ENCODE peak calls at places on chromosomes 7 and 10, in five cellular contexts. E, X, L, K and G are unnamed samples. For H3K27me3, the result is how much of the 10 kb centered on the place peaks cover.

GRCh38 chr10:131168238-131168875 is 143.2 kb downstream of the TCERG1L start:
- ATAC-seq in E (no peak), X (no peak), L (no peak), K (no peak), G (no peak)

GRCh38 chr10:34551295-34551694 is 263.8 kb downstream of the PARD3 start:
- ATAC-seq in E (no peak), X (no peak), L (no peak), K (no peak), G (no peak)

GRCh38 chr10:63919576-63920279 is 398.5 kb downstream of the REEP3 start:
- ATAC-seq in E (no peak), X (no peak), L (no peak), K (peak), G (no peak)

GRCh38 chr7:112185005-112185834 is 21.0 kb downstream of the DOCK4 start:
- ATAC-seq in E (no peak), X (no peak), L (peak), K (no peak), G (no peak)

GRCh38 chr10:4820804-4821401 is 5.1 kb upstream of the AKR1E2 start:
- ATAC-seq in E (no peak), X (peak), L (peak), K (peak), G (peak)

GRCh38 chr10:91562839-91563581 is 69.9 kb downstream of the PPP1R3C start:
- ATAC-seq in E (no peak), X (no peak), L (no peak), K (no peak), G (peak)

GRCh38 chr10:11684717-11685645 is 57.2 kb upstream of the ECHDC3 start:
- ATAC-seq in E (peak), X (peak), L (peak), K (peak), G (peak)

GRCh38 chr7:128408709-128409434 is 910 bp downstream of the IMPDH1 start:
- ATAC-seq in E (no peak), X (no peak), L (no peak), K (no peak), G (no peak)

GRCh38 chr10:33321516-33321915 is 13.0 kb downstream of the NRP1 start:
- ATAC-seq in E (no peak), X (peak), L (no peak), K (no peak), G (peak)

GRCh38 chr7:131921016-131921415 is 364.6 kb upstream of the PODXL start:
- ATAC-seq in E (no peak), X (no peak), L (no peak), K (no peak), G (no peak)

GRCh38 chr10:101110856-101111523 is 20.1 kb upstream of the TLX1 start:
- ATAC-seq in E (no peak), X (no peak), L (no peak), K (no peak), G (no peak)

GRCh38 chr7:21868647-21868896 is 77.1 kb downstream of the CDCA7L start:
- ATAC-seq in E (no peak), X (no peak), L (no peak), K (no peak), G (no peak)
- H3K4me3 ChIP-seq in E (no peak), X (no peak), L (no peak), K (no peak), G (no peak)

DNA sequence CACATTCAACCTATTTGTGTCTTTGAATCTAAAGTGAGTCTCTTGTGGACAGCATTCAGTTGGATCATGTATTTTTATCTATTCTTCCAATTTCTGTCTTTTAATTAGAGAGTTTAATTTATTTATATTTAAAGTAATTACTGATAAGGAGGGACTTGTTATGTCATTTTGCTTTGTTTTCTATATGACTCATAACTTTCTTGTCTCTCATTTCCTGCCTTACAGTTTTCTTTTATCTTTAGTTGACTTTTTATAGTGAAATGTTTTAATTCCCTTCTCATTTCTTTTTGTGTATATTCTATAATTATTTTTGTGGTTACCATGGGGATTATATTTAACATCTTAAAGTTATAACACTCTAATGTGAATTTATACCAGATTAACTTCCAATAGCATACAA is 7.3 kb upstream of the ZNF518A start:
- ATAC-seq in E (no peak), X (no peak), L (no peak), K (no peak), G (no peak)
- H3K27me3 ChIP-seq in E (under half), X (under half), L (under half), K (half or more), G (half or more)

DNA sequence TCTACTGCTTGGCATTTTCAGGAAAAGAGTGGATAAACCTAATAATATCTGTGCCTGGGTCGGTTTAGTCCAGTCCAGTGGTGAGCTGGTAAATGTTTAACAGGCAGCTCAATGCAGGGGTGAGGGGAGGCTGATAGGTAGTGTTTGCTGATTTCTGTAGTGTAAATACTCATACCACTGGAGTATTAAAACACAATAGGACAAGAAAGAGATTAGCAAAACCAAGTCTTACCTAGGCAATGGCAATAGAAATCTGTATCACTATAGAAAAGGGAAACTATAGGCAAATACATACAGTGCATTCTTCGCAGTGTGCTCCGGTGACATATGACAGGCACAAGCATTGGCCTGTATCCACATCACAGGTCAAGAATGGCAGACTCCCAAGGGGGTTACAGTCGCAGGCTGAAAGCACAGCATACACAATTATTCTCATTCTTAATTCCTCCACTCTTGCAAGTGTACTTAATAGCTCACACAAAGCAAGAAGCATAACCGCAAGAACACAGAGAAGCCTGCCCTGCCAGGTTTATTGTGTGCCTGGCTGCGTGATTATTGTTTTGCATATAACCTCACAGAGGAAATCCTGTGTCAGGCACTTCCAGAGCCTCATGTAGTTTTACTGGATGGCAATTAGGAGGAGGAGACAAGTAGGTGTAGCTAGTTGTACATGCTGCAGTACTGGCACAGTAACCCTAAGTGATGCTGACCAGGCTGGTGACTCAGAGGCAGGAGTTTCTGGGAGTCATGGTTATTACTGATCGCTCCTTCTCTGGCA is 35.0 kb downstream of the LAMB4 start:
- ATAC-seq in E (peak), X (peak), L (peak), K (peak), G (peak)
- H3K4me3 ChIP-seq in E (no peak), X (no peak), L (no peak), K (no peak), G (no peak)

GRCh38 chr7:137717811-137718271 is 128.9 kb downstream of the DGKI start:
- ATAC-seq in E (no peak), X (no peak), L (peak), K (no peak), G (no peak)

GRCh38 chr7:137718360-137718759 is 128.4 kb downstream of the DGKI start:
- ATAC-seq in E (no peak), X (no peak), L (no peak), K (no peak), G (no peak)

GRCh38 chr7:137715546-137715945 is 131.2 kb downstream of the DGKI start:
- ATAC-seq in E (no peak), X (no peak), L (no peak), K (no peak), G (no peak)

GRCh38 chr7:137716061-137716460 is 130.7 kb downstream of the DGKI start:
- ATAC-seq in E (no peak), X (no peak), L (no peak), K (no peak), G (no peak)

GRCh38 chr7:137717045-137717444 is 129.7 kb downstream of the DGKI start:
- ATAC-seq in E (no peak), X (no peak), L (peak), K (no peak), G (no peak)
- H3K27me3 ChIP-seq in E (under half), X (under half), L (under half), K (under half), G (under half)

DNA sequence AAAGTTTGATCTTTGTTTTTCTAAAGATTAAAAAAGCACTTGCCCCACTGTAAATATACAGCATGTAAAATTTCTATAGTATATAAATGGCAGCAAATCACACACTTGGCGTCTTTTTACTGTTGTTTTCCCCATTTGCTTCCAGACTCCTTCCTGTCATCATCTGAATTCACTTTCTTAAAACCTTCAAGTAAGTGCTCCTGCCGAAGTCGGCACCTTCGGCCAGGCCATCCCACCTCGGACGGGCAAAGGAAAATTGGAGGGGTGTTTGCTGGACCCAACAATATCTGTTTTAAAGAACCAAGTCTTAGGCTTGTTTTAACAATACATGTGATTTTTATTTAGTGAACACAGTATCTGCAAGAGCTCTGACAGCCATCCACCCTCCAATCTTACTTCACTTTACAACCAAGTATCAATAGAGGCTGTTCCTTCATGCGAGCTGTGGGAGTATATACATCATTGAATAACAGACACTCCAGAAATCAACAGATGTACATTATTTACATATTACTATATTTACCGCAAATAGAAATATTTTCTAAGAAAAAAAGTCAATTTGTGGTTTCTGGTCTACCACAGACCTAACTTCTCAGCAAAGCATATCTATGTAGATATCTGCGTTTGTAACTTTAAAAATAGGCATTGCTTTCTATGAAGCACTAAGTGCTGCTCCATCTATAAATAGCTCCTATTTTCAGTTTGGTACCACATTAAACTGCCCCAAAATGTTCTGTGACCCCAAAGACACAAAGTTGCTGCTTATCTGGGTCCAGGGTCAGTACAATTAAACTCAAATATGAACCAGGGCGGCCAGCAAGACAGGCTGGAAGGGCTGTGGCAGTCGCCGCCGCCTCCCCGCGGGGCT is 110.7 kb downstream of the CYTH3 start:
- ATAC-seq in E (no peak), X (no peak), L (no peak), K (no peak), G (no peak)
- H3K4me3 ChIP-seq in E (no peak), X (no peak), L (no peak), K (no peak), G (no peak)

GRCh38 chr7:20798081-20798693 is 11.5 kb upstream of the SP8 start:
- ATAC-seq in E (no peak), X (peak), L (peak), K (peak), G (peak)
- H3K27me3 ChIP-seq in E (under half), X (half or more), L (under half), K (half or more), G (half or more)

DNA sequence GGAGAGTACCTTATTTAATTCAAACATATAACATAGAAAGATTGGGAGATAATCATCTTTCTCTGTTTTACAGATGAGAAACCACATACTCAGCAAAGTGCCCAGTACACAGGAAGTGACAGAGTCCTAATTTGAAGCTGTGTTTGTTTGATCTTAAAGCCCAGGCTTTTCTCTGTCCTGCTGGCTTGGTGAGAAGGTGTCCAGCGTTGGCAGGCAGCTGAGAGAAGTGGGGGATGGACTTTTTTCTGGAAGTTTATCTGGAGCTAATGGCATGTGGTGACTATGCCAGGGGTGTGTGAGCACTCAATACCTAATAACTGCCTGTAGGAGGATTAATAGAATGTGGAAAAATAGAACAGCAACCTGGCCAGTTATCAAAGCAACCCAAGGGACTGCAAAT is 60.8 kb downstream of the NPSR1 start:
- ATAC-seq in E (no peak), X (no peak), L (peak), K (no peak), G (no peak)
- H3K4me3 ChIP-seq in E (no peak), X (no peak), L (no peak), K (no peak), G (no peak)

GRCh38 chr7:74023786-74024185 is 4.2 kb upstream of the ELN start:
- ATAC-seq in E (no peak), X (no peak), L (no peak), K (no peak), G (no peak)

GRCh38 chr7:74025146-74025545 is 2.8 kb upstream of the ELN start:
- ATAC-seq in E (no peak), X (no peak), L (no peak), K (no peak), G (no peak)

GRCh38 chr7:74027124-74027682 is 770 bp upstream of the ELN start:
- ATAC-seq in E (peak), X (peak), L (peak), K (peak), G (peak)

GRCh38 chr7:74026406-74027123 is 1.4 kb upstream of the ELN start:
- ATAC-seq in E (peak), X (peak), L (peak), K (peak), G (peak)

GRCh38 chr7:74025745-74026144 is 2.2 kb upstream of the ELN start:
- ATAC-seq in E (no peak), X (no peak), L (no peak), K (no peak), G (no peak)
- H3K27me3 ChIP-seq in E (under half), X (under half), L (under half), K (under half), G (under half)